ENCODE peak calls at places on chromosomes 13 and 19, in seven cellular contexts. W is COLO829; G is T-cell; K is kidney glomerular epithelial cell; B is activated T-cell treated with anti-CD3 and anti-CD28 coated beads, Interleukin-2, amount 50 U/mL, for 24 hours; A is cardiac fibroblast; P is fibroblast of lung. H is an unnamed sample.

GRCh38 chr13:111328803-111329410 is 8.5 kb downstream of the TEX29 start:
- DNase-seq in W (no peak), G (no peak), K (no peak), B (no peak), A (no peak), P (no peak), H (no peak)

GRCh38 chr13:112941349-112941748 is 27.7 kb upstream of the MCF2L start:
- DNase-seq in W (no peak), G (no peak), K (no peak), B (no peak), A (no peak), P (no peak), H (peak; percentile 36)

GRCh38 chr19:12733369-12733896 is 1.1 kb downstream of the TRIR start:
- DNase-seq in W (no peak), G (no peak), K (peak; percentile 17), B (peak; percentile 58), A (peak; percentile 59), P (peak; percentile 62), H (peak; percentile 79)

GRCh38 chr13:95643471-95643813 is 1.1 kb downstream of the DZIP1 start:
- DNase-seq in W (no peak), G (no peak), K (no peak), B (no peak), A (peak; percentile 58), P (peak; percentile 56), H (no peak)

GRCh38 chr19:16585808-16586476 is 13.7 kb upstream of the SLC35E1 start:
- DNase-seq in W (no peak), G (no peak), K (no peak), B (peak; percentile 54), A (no peak), P (no peak), H (no peak)

GRCh38 chr13:101150998-101151397 is 265.3 kb downstream of the NALCN start:
- DNase-seq in W (no peak), G (no peak), K (no peak), B (no peak), A (peak; percentile 52), P (peak; percentile 34), H (no peak)

GRCh38 chr19:4455742-4456565 is 1.6 kb downstream of the UBXN6 start:
- DNase-seq in W (no peak), G (no peak), K (peak; percentile 86), B (no peak), A (peak; percentile 85), P (peak; percentile 61), H (no peak)

GRCh38 chr19:2394669-2395292 is 32.6 kb downstream of the TIMM13 start:
- DNase-seq in W (no peak), G (no peak), K (no peak), B (no peak), A (no peak), P (no peak), H (peak; percentile 77)

GRCh38 chr13:97256343-97256783 is 34.2 kb downstream of the MBNL2 start:
- DNase-seq in W (peak; percentile 89), G (no peak), K (peak; percentile 79), B (no peak), A (peak; percentile 91), P (peak; percentile 99), H (no peak)

GRCh38 chr19:46082728-46083050 is 41.8 kb downstream of the IGFL3 start:
- DNase-seq in W (no peak), G (no peak), K (peak; percentile 6), B (no peak), A (peak; percentile 73), P (peak; percentile 85), H (no peak)

GRCh38 chr13:43935878-43936277 is 56.2 kb downstream of the LACC1 start:
- DNase-seq in W (no peak), G (no peak), K (no peak), B (no peak), A (peak; percentile 26), P (peak; percentile 22), H (no peak)

GRCh38 chr19:4711211-4711610 is 12.4 kb downstream of the DPP9 start:
- DNase-seq in W (no peak), G (no peak), K (no peak), B (no peak), A (no peak), P (no peak), H (no peak)

GRCh38 chr13:24671367-24672117 is 8.7 kb upstream of the ATP12A start:
- DNase-seq in W (peak; percentile 87), G (no peak), K (peak; percentile 88), B (no peak), A (peak; percentile 84), P (peak; percentile 81), H (peak; percentile 44)

GRCh38 chr13:43648733-43649132 is 138.0 kb downstream of the ENOX1 start:
- DNase-seq in W (no peak), G (no peak), K (no peak), B (no peak), A (no peak), P (peak; percentile 13), H (no peak)

GRCh38 chr13:110322126-110322827 is 15.2 kb downstream of the COL4A2 start:
- DNase-seq in W (no peak), G (no peak), K (no peak), B (no peak), A (no peak), P (no peak), H (no peak)

GRCh38 chr13:95357875-95358274 is 56.6 kb upstream of the ABCC4 start:
- DNase-seq in W (no peak), G (no peak), K (no peak), B (no peak), A (no peak), P (no peak), H (no peak)

GRCh38 chr13:75771818-75772217 is 135.7 kb downstream of the LMO7 start:
- DNase-seq in W (peak; percentile 20), G (no peak), K (peak; percentile 93), B (no peak), A (peak; percentile 84), P (peak; percentile 93), H (no peak)

GRCh38 chr19:16581971-16582343 is 9.7 kb upstream of the SLC35E1 start:
- DNase-seq in W (no peak), G (no peak), K (no peak), B (no peak), A (peak; percentile 40), P (no peak), H (no peak)

GRCh38 chr19:10639836-10640235 is 14.3 kb upstream of the ILF3 start:
- DNase-seq in W (no peak), G (no peak), K (no peak), B (no peak), A (no peak), P (no peak), H (no peak)

GRCh38 chr13:112838038-112838965 is 130.7 kb upstream of the MCF2L start:
- DNase-seq in W (no peak), G (no peak), K (no peak), B (no peak), A (no peak), P (no peak), H (peak; percentile 38)

GRCh38 chr19:38386300-38386967 is 1.4 kb downstream of the GGN start:
- DNase-seq in W (no peak), G (no peak), K (no peak), B (peak; percentile 38), A (no peak), P (no peak), H (no peak)

GRCh38 chr13:28489536-28489935 is 5.4 kb downstream of the FLT1 start:
- DNase-seq in W (no peak), G (no peak), K (no peak), B (no peak), A (peak; percentile 20), P (no peak), H (no peak)

GRCh38 chr13:101327844-101328243 is 88.5 kb downstream of the NALCN start:
- DNase-seq in W (no peak), G (no peak), K (no peak), B (no peak), A (no peak), P (no peak), H (no peak)

GRCh38 chr13:47455581-47455980 is 545.5 kb downstream of the SUCLA2 start:
- DNase-seq in W (no peak), G (no peak), K (no peak), B (no peak), A (peak; percentile 24), P (no peak), H (no peak)

GRCh38 chr19:37999309-38000213 is 92.6 kb downstream of the SIPA1L3 start:
- DNase-seq in W (no peak), G (no peak), K (peak; percentile 100), B (no peak), A (peak; percentile 99), P (peak; percentile 100), H (no peak)

GRCh38 chr19:31408460-31409124 is 59.4 kb upstream of the TSHZ3 start:
- DNase-seq in W (peak; percentile 82), G (no peak), K (peak; percentile 65), B (no peak), A (peak; percentile 98), P (peak; percentile 93), H (no peak)

GRCh38 chr13:112942689-112943308 is 26.2 kb upstream of the MCF2L start:
- DNase-seq in W (peak; percentile 92), G (peak; percentile 91), K (peak; percentile 90), B (peak; percentile 96), A (peak; percentile 95), P (peak; percentile 85), H (peak; percentile 95)

GRCh38 chr13:31639443-31640163 is 99.7 kb upstream of the RXFP2 start:
- DNase-seq in W (no peak), G (no peak), K (no peak), B (no peak), A (peak; percentile 69), P (peak; percentile 12), H (no peak)

GRCh38 chr19:2722541-2723344 is 1.6 kb upstream of the DIRAS1 start:
- DNase-seq in W (peak; percentile 81), G (no peak), K (peak; percentile 87), B (no peak), A (peak; percentile 76), P (peak; percentile 82), H (no peak)

GRCh38 chr19:46030861-46031550 is 8.2 kb upstream of the PGLYRP1 start:
- DNase-seq in W (no peak), G (no peak), K (no peak), B (no peak), A (no peak), P (no peak), H (no peak)

GRCh38 chr13:103726808-103727207 is 660.6 kb upstream of the SLC10A2 start:
- DNase-seq in W (no peak), G (no peak), K (no peak), B (no peak), A (no peak), P (no peak), H (no peak)

GRCh38 chr13:28031929-28032328 is 43.4 kb upstream of the URAD start:
- DNase-seq in W (no peak), G (no peak), K (no peak), B (no peak), A (no peak), P (no peak), H (no peak)